ENCODE peak calls at places on chromosomes 11 and 22, in nine cellular contexts. One of them, this sample, is unnamed. For H3K36me3 and H3K4me1, the result is how much of the 10 kb centered on the place peaks cover.

GRCh38 chr11:123628936-123629683 is 25.3 kb downstream of the SCN3B start:
- DNase-seq in CD4-positive, CD25-positive, alpha-beta regulatory T cell: no peak
- DNase-seq in heart left ventricle: peak
- DNase-seq in Panc1: no peak
- DNase-seq in cardiac muscle cell: no peak
- DNase-seq in upper lobe of right lung: no peak
- DNase-seq in SJSA1: no peak
- DNase-seq in ovary: peak
- DNase-seq in aorta: no peak
- DNase-seq in this sample: no peak

GRCh38 chr22:24474221-24474620 is 20.9 kb upstream of the UPB1 start:
- DNase-seq in cardiac muscle cell: no peak
- DNase-seq in upper lobe of right lung: no peak
- DNase-seq in ovary: no peak
- DNase-seq in heart left ventricle: no peak
- DNase-seq in aorta: no peak
- DNase-seq in SJSA1: peak
- DNase-seq in CD4-positive, CD25-positive, alpha-beta regulatory T cell: no peak
- DNase-seq in Panc1: no peak
- DNase-seq in this sample: no peak

GRCh38 chr11:109993786-109994185 is 99.4 kb upstream of the ZC3H12C start:
- DNase-seq in Panc1: no peak
- DNase-seq in SJSA1: no peak
- DNase-seq in heart left ventricle: no peak
- DNase-seq in aorta: no peak
- DNase-seq in upper lobe of right lung: no peak
- DNase-seq in cardiac muscle cell: no peak
- DNase-seq in CD4-positive, CD25-positive, alpha-beta regulatory T cell: no peak
- DNase-seq in ovary: no peak
- DNase-seq in this sample: no peak

GRCh38 chr11:119615003-119615878 is 113.8 kb downstream of the NECTIN1 start:
- DNase-seq in cardiac muscle cell: no peak
- DNase-seq in Panc1: peak
- DNase-seq in CD4-positive, CD25-positive, alpha-beta regulatory T cell: no peak
- DNase-seq in aorta: no peak
- DNase-seq in heart left ventricle: no peak
- DNase-seq in upper lobe of right lung: no peak
- DNase-seq in ovary: no peak
- DNase-seq in SJSA1: peak
- DNase-seq in this sample: no peak

GRCh38 chr11:27254744-27255446 is 108.1 kb downstream of the CCDC34 start:
- DNase-seq in aorta: no peak
- DNase-seq in heart left ventricle: no peak
- DNase-seq in ovary: no peak
- DNase-seq in SJSA1: no peak
- DNase-seq in CD4-positive, CD25-positive, alpha-beta regulatory T cell: no peak
- DNase-seq in upper lobe of right lung: no peak
- DNase-seq in Panc1: no peak
- DNase-seq in cardiac muscle cell: no peak
- DNase-seq in this sample: no peak

GRCh38 chr11:122077459-122077858 is 38.6 kb downstream of the BLID start:
- DNase-seq in cardiac muscle cell: no peak
- DNase-seq in heart left ventricle: no peak
- DNase-seq in aorta: no peak
- DNase-seq in Panc1: no peak
- DNase-seq in ovary: no peak
- DNase-seq in SJSA1: no peak
- DNase-seq in CD4-positive, CD25-positive, alpha-beta regulatory T cell: no peak
- DNase-seq in upper lobe of right lung: no peak
- DNase-seq in this sample: no peak

GRCh38 chr11:65911682-65912568 is 6.9 kb downstream of the C11orf68 start:
- DNase-seq in SJSA1: peak
- DNase-seq in cardiac muscle cell: peak
- DNase-seq in heart left ventricle: peak
- DNase-seq in ovary: peak
- DNase-seq in aorta: peak
- DNase-seq in Panc1: no peak
- DNase-seq in CD4-positive, CD25-positive, alpha-beta regulatory T cell: no peak
- DNase-seq in upper lobe of right lung: no peak
- DNase-seq in this sample: no peak

GRCh38 chr22:40638261-40638660 is 1.7 kb upstream of the MRTFA start:
- DNase-seq in aorta: no peak
- DNase-seq in ovary: no peak
- DNase-seq in cardiac muscle cell: no peak
- DNase-seq in CD4-positive, CD25-positive, alpha-beta regulatory T cell: no peak
- DNase-seq in heart left ventricle: no peak
- DNase-seq in SJSA1: no peak
- DNase-seq in Panc1: no peak
- DNase-seq in upper lobe of right lung: peak
- DNase-seq in this sample: no peak

GRCh38 chr22:18033204-18033998 is 9.0 kb upstream of the MICAL3 start:
- DNase-seq in Panc1: no peak
- DNase-seq in upper lobe of right lung: no peak
- DNase-seq in heart left ventricle: peak
- DNase-seq in ovary: peak
- DNase-seq in CD4-positive, CD25-positive, alpha-beta regulatory T cell: no peak
- DNase-seq in SJSA1: no peak
- DNase-seq in aorta: no peak
- DNase-seq in cardiac muscle cell: no peak
- DNase-seq in this sample: no peak

GRCh38 chr11:79415411-79415810 is 25.4 kb downstream of the TENM4 start:
- DNase-seq in upper lobe of right lung: no peak
- DNase-seq in CD4-positive, CD25-positive, alpha-beta regulatory T cell: no peak
- DNase-seq in cardiac muscle cell: no peak
- DNase-seq in ovary: no peak
- DNase-seq in Panc1: no peak
- DNase-seq in heart left ventricle: no peak
- DNase-seq in aorta: no peak
- DNase-seq in SJSA1: no peak
- DNase-seq in this sample: no peak

GRCh38 chr11:93662177-93662575 is 694 bp downstream of the CEP295 start:
- DNase-seq in aorta: no peak
- DNase-seq in SJSA1: no peak
- DNase-seq in upper lobe of right lung: no peak
- DNase-seq in CD4-positive, CD25-positive, alpha-beta regulatory T cell: no peak
- DNase-seq in heart left ventricle: no peak
- DNase-seq in cardiac muscle cell: no peak
- DNase-seq in ovary: no peak
- DNase-seq in Panc1: no peak
- DNase-seq in this sample: no peak

GRCh38 chr11:93663021-93663420 is 1.5 kb downstream of the CEP295 start:
- DNase-seq in CD4-positive, CD25-positive, alpha-beta regulatory T cell: no peak
- DNase-seq in SJSA1: no peak
- DNase-seq in ovary: no peak
- DNase-seq in cardiac muscle cell: no peak
- DNase-seq in heart left ventricle: no peak
- DNase-seq in aorta: no peak
- DNase-seq in Panc1: no peak
- DNase-seq in upper lobe of right lung: no peak
- DNase-seq in this sample: no peak

GRCh38 chr11:93672280-93672679 is 10.8 kb downstream of the CEP295 start:
- DNase-seq in ovary: no peak
- DNase-seq in cardiac muscle cell: no peak
- DNase-seq in SJSA1: no peak
- DNase-seq in Panc1: no peak
- DNase-seq in aorta: no peak
- DNase-seq in CD4-positive, CD25-positive, alpha-beta regulatory T cell: no peak
- DNase-seq in heart left ventricle: no peak
- DNase-seq in upper lobe of right lung: no peak
- DNase-seq in this sample: no peak

DNA sequence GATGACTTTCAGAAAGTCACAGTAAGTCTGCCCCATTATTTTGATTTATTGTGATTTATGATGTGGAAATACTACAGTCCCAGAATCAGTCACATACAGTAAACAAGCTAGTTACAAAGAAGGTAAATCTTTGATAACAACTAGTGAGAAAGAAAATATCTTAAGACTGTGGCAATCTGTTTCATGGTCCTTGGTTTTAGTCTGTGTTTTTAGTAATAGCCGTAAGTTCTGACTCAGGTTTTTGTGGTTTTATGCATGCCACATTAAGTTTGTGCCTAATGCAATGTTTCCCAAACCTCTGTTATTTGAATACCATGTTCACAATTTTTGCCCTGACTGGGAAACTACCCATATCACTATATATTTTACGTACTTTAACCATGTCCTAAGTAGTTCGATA is 6.7 kb downstream of the CEP295 start:
- DNase-seq in cardiac muscle cell: no peak
- DNase-seq in CD4-positive, CD25-positive, alpha-beta regulatory T cell: no peak
- DNase-seq in upper lobe of right lung: no peak
- DNase-seq in heart left ventricle: no peak
- DNase-seq in ovary: no peak
- DNase-seq in aorta: no peak
- DNase-seq in SJSA1: no peak
- DNase-seq in Panc1: no peak
- DNase-seq in this sample: no peak
- H3K36me3 ChIP-seq in cardiac muscle cell: half or more
- H3K36me3 ChIP-seq in CD4-positive, CD25-positive, alpha-beta regulatory T cell: under half
- H3K36me3 ChIP-seq in upper lobe of right lung: half or more
- H3K36me3 ChIP-seq in heart left ventricle: under half
- H3K36me3 ChIP-seq in ovary: under half
- H3K36me3 ChIP-seq in aorta: under half
- H3K36me3 ChIP-seq in SJSA1: under half
- H3K36me3 ChIP-seq in Panc1: half or more
- H3K36me3 ChIP-seq in this sample: under half

GRCh38 chr11:78291754-78292108 is 103.0 kb downstream of the USP35 start:
- DNase-seq in ovary: no peak
- DNase-seq in Panc1: no peak
- DNase-seq in SJSA1: no peak
- DNase-seq in CD4-positive, CD25-positive, alpha-beta regulatory T cell: no peak
- DNase-seq in heart left ventricle: no peak
- DNase-seq in upper lobe of right lung: no peak
- DNase-seq in cardiac muscle cell: no peak
- DNase-seq in aorta: no peak
- DNase-seq in this sample: no peak

GRCh38 chr11:78290293-78291176 is 101.8 kb downstream of the USP35 start:
- DNase-seq in cardiac muscle cell: no peak
- DNase-seq in SJSA1: no peak
- DNase-seq in upper lobe of right lung: no peak
- DNase-seq in Panc1: peak
- DNase-seq in heart left ventricle: no peak
- DNase-seq in ovary: no peak
- DNase-seq in CD4-positive, CD25-positive, alpha-beta regulatory T cell: no peak
- DNase-seq in aorta: no peak
- DNase-seq in this sample: no peak

GRCh38 chr11:78284261-78284660 is 95.5 kb downstream of the USP35 start:
- DNase-seq in cardiac muscle cell: no peak
- DNase-seq in heart left ventricle: no peak
- DNase-seq in Panc1: no peak
- DNase-seq in upper lobe of right lung: no peak
- DNase-seq in ovary: no peak
- DNase-seq in SJSA1: no peak
- DNase-seq in aorta: no peak
- DNase-seq in CD4-positive, CD25-positive, alpha-beta regulatory T cell: no peak
- DNase-seq in this sample: no peak

GRCh38 chr11:78292109-78292803 is 103.5 kb downstream of the USP35 start:
- DNase-seq in heart left ventricle: no peak
- DNase-seq in CD4-positive, CD25-positive, alpha-beta regulatory T cell: no peak
- DNase-seq in cardiac muscle cell: no peak
- DNase-seq in Panc1: no peak
- DNase-seq in SJSA1: no peak
- DNase-seq in upper lobe of right lung: no peak
- DNase-seq in aorta: no peak
- DNase-seq in ovary: no peak
- DNase-seq in this sample: no peak

GRCh38 chr11:78289547-78290292 is 101.0 kb downstream of the USP35 start:
- DNase-seq in aorta: no peak
- DNase-seq in Panc1: no peak
- DNase-seq in SJSA1: no peak
- DNase-seq in CD4-positive, CD25-positive, alpha-beta regulatory T cell: no peak
- DNase-seq in ovary: no peak
- DNase-seq in heart left ventricle: no peak
- DNase-seq in upper lobe of right lung: no peak
- DNase-seq in cardiac muscle cell: no peak
- DNase-seq in this sample: no peak
- H3K4me1 ChIP-seq in aorta: under half
- H3K4me1 ChIP-seq in Panc1: under half
- H3K4me1 ChIP-seq in SJSA1: under half
- H3K4me1 ChIP-seq in CD4-positive, CD25-positive, alpha-beta regulatory T cell: under half
- H3K4me1 ChIP-seq in ovary: under half
- H3K4me1 ChIP-seq in heart left ventricle: under half
- H3K4me1 ChIP-seq in upper lobe of right lung: under half
- H3K4me1 ChIP-seq in cardiac muscle cell: under half
- H3K4me1 ChIP-seq in this sample: under half

GRCh38 chr11:48880021-48880441 is 103.7 kb downstream of the TRIM51G start:
- DNase-seq in ovary: peak
- DNase-seq in cardiac muscle cell: no peak
- DNase-seq in aorta: no peak
- DNase-seq in SJSA1: peak
- DNase-seq in upper lobe of right lung: peak
- DNase-seq in heart left ventricle: peak
- DNase-seq in CD4-positive, CD25-positive, alpha-beta regulatory T cell: no peak
- DNase-seq in Panc1: no peak
- DNase-seq in this sample: no peak
- H3K36me3 ChIP-seq in ovary: under half
- H3K36me3 ChIP-seq in cardiac muscle cell: under half
- H3K36me3 ChIP-seq in aorta: under half
- H3K36me3 ChIP-seq in SJSA1: under half
- H3K36me3 ChIP-seq in upper lobe of right lung: under half
- H3K36me3 ChIP-seq in heart left ventricle: under half
- H3K36me3 ChIP-seq in CD4-positive, CD25-positive, alpha-beta regulatory T cell: under half
- H3K36me3 ChIP-seq in Panc1: under half
- H3K36me3 ChIP-seq in this sample: under half

GRCh38 chr22:37305873-37306272 is 23.6 kb downstream of the CYTH4 start:
- DNase-seq in Panc1: no peak
- DNase-seq in upper lobe of right lung: no peak
- DNase-seq in cardiac muscle cell: no peak
- DNase-seq in SJSA1: no peak
- DNase-seq in ovary: no peak
- DNase-seq in CD4-positive, CD25-positive, alpha-beta regulatory T cell: no peak
- DNase-seq in aorta: no peak
- DNase-seq in heart left ventricle: no peak
- DNase-seq in this sample: no peak
- H3K4me1 ChIP-seq in Panc1: half or more
- H3K4me1 ChIP-seq in upper lobe of right lung: half or more
- H3K4me1 ChIP-seq in cardiac muscle cell: under half
- H3K4me1 ChIP-seq in SJSA1: under half
- H3K4me1 ChIP-seq in ovary: under half
- H3K4me1 ChIP-seq in CD4-positive, CD25-positive, alpha-beta regulatory T cell: half or more
- H3K4me1 ChIP-seq in aorta: under half
- H3K4me1 ChIP-seq in heart left ventricle: under half
- H3K4me1 ChIP-seq in this sample: under half

This sample was measured in vagina.